ENCODE peak calls at places on chromosomes 2 and 18, in ten cellular contexts. L, X, A, M, E, Y, R, C, T and D are unnamed samples.

GRCh38 chr2:39718483-39718882 is 52.8 kb downstream of the TMEM178A start:
- DNase-seq in L (no peak), X (no peak), A (no peak), M (no peak), E (no peak), Y (no peak), R (no peak), C (no peak), T (no peak), D (no peak)

GRCh38 chr2:235116885-235117492 is 165.2 kb downstream of the SH3BP4 start:
- DNase-seq in L (no peak), X (no peak), A (no peak), M (no peak), E (no peak), Y (no peak), R (peak; percentile 8), C (no peak), T (no peak), D (no peak)

GRCh38 chr18:45726603-45727002 is 2.6 kb downstream of the SLC14A1 start:
- DNase-seq in L (no peak), X (no peak), A (no peak), M (no peak), E (no peak), Y (no peak), R (no peak), C (no peak), T (no peak), D (no peak)

GRCh38 chr18:63000839-63001238 is 285.5 kb downstream of the PHLPP1 start:
- DNase-seq in L (no peak), X (no peak), A (no peak), M (no peak), E (no peak), Y (no peak), R (no peak), C (no peak), T (peak; percentile 77), D (no peak)

GRCh38 chr2:17643031-17643615 is 102.6 kb downstream of the VSNL1 start:
- DNase-seq in L (peak; percentile 78), X (no peak), A (peak; percentile 65), M (peak; percentile 21), E (no peak), Y (peak; percentile 83), R (peak; percentile 45), C (no peak), T (peak; percentile 91), D (no peak)

GRCh38 chr18:23918395-23919032 is 96.0 kb upstream of the TTC39C start:
- DNase-seq in L (peak; percentile 44), X (peak; percentile 84), A (peak; percentile 65), M (peak; percentile 95), E (peak; percentile 69), Y (peak; percentile 81), R (peak; percentile 53), C (peak; percentile 86), T (no peak), D (peak; percentile 81)

GRCh38 chr2:220687231-220687843 is 884.8 kb downstream of the EPHA4 start:
- DNase-seq in L (peak; percentile 16), X (peak; percentile 69), A (peak; percentile 49), M (peak; percentile 85), E (peak; percentile 65), Y (peak; percentile 86), R (peak; percentile 22), C (peak; percentile 81), T (no peak), D (peak; percentile 75)

GRCh38 chr18:43648002-43648401 is 370.7 kb upstream of the SYT4 start:
- DNase-seq in L (no peak), X (no peak), A (no peak), M (no peak), E (no peak), Y (no peak), R (no peak), C (no peak), T (no peak), D (no peak)

GRCh38 chr2:216299588-216299987 is 72.7 kb downstream of the MARCHF4 start:
- DNase-seq in L (no peak), X (no peak), A (no peak), M (no peak), E (no peak), Y (no peak), R (no peak), C (no peak), T (no peak), D (no peak)

GRCh38 chr18:67108894-67109293 is 407.6 kb downstream of the DSEL start:
- DNase-seq in L (no peak), X (no peak), A (no peak), M (no peak), E (no peak), Y (no peak), R (no peak), C (no peak), T (no peak), D (no peak)

GRCh38 chr18:67109535-67109934 is 407.0 kb downstream of the DSEL start:
- DNase-seq in L (no peak), X (no peak), A (no peak), M (no peak), E (no peak), Y (no peak), R (no peak), C (no peak), T (no peak), D (no peak)

DNA sequence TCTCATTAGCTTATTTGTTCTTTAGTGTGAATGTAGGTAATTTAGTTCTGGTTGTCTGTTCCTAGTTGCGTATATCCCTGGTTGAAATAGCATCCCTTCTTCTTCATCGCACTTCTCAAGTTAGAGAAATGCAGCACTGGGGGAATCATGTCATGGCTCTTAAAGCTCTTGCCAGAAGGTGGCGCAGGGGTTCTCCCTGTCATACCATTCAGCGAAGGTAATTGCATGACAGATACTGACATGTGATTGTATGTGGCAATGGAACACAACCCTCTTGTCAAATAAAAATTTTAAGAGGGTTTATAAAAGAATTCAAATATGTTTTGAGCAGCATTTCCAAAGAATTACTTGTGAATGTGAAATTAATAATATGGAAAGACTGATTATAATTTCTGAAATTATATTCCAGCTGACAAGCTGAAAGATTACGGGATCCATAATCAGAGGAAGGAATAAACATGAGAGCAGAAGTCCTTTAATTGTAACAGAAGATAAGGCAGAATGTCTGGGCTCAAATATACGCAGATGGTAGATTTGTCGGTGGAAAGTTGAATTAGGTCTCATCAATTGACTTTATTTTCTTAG is 411.7 kb downstream of the DSEL start:
- DNase-seq in L (peak; percentile 1), X (peak; percentile 65), A (peak; percentile 61), M (peak; percentile 79), E (no peak), Y (no peak), R (no peak), C (no peak), T (no peak), D (peak; percentile 49)
- TF ChIP-seq CTCF in L (peak; percentile 57), X (peak; percentile 28), A (peak; percentile 49), M (peak; percentile 55), E (no peak), Y (no peak), R (peak; percentile 25), C (peak; percentile 54), T (peak; percentile 15), D (peak; percentile 37)

GRCh38 chr2:218322756-218323525 is 30.6 kb upstream of the TMBIM1 start:
- DNase-seq in L (peak; percentile 84), X (peak; percentile 79), A (peak; percentile 90), M (peak; percentile 63), E (peak; percentile 80), Y (peak; percentile 77), R (peak; percentile 98), C (no peak), T (no peak), D (peak; percentile 87)
- TF ChIP-seq POLR2A in L (peak; percentile 55), X (no peak), A (no peak), M (peak; percentile 48), E (peak; percentile 1), Y (no peak), R (peak; percentile 48), C (no peak), T (no peak), D (peak; percentile 35)

GRCh38 chr2:102098756-102099155 is 43.8 kb upstream of the IL1R1 start:
- DNase-seq in L (no peak), X (no peak), A (no peak), M (no peak), E (no peak), Y (no peak), R (no peak), C (no peak), T (no peak), D (no peak)

GRCh38 chr2:102101844-102102635 is 40.5 kb upstream of the IL1R1 start:
- DNase-seq in L (no peak), X (no peak), A (no peak), M (no peak), E (no peak), Y (no peak), R (no peak), C (no peak), T (no peak), D (no peak)

GRCh38 chr2:102101097-102101843 is 41.3 kb upstream of the IL1R1 start:
- DNase-seq in L (no peak), X (no peak), A (no peak), M (no peak), E (no peak), Y (no peak), R (no peak), C (no peak), T (no peak), D (no peak)

GRCh38 chr2:102099536-102100293 is 42.8 kb upstream of the IL1R1 start:
- DNase-seq in L (no peak), X (no peak), A (no peak), M (no peak), E (peak; percentile 43), Y (no peak), R (no peak), C (no peak), T (no peak), D (no peak)

DNA sequence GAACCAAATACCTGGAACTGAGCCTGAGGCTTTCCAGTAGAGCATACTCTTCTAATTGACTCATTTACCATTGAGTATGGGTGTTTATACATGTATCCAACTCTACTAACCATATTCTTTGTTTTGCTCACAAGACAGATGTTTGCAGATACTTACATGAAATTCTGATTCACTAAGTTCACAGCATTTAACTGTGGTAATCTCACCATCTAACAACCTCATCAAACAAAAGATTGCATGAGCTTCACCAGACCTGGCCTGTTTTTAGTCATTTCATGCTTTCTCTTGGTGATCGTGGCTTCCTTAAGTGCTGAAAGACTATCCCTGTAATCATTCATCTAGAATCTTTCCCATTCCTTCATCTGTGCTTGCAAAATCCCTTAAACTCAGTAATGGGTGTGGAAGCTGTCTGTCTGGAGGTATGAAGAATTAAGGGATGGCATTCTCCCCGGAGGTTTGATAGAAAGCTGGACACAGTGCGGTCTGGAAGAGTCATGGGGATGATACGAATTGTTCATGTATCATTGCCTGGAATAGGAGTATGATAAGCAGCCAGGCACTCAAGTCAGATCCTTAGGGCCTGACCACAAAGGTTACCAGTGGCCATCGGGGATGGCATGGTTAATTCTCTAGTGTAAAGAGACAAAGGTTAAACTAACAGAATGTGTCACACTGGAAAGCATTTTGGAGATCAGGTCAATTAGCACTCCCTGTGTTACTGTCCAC is 42.0 kb upstream of the IL1R1 start:
- DNase-seq in L (no peak), X (no peak), A (no peak), M (no peak), E (no peak), Y (no peak), R (no peak), C (no peak), T (no peak), D (no peak)
- TF ChIP-seq EP300 in L (peak; percentile 60), X (no peak), A (no peak), M (no peak), E (no peak), Y (no peak), R (no peak), C (no peak), T (no peak), D (peak; percentile 18)

GRCh38 chr2:104318001-104318555 is 535.8 kb upstream of the POU3F3 start:
- DNase-seq in L (no peak), X (no peak), A (no peak), M (no peak), E (no peak), Y (no peak), R (no peak), C (no peak), T (no peak), D (no peak)

GRCh38 chr2:104312684-104313083 is 541.2 kb upstream of the POU3F3 start:
- DNase-seq in L (no peak), X (no peak), A (no peak), M (no peak), E (no peak), Y (no peak), R (no peak), C (no peak), T (no peak), D (no peak)
- TF ChIP-seq CTCF in L (no peak), X (no peak), A (no peak), M (no peak), E (no peak), Y (no peak), R (no peak), C (no peak), T (no peak), D (no peak)